ENCODE peak calls at places on chromosomes 7 and 10, in five cellular contexts. I, B, O, F and A are unnamed samples.

GRCh38 chr10:123007558-123008378 is 827 bp downstream of the IKZF5 start:
- DNase-seq in I (peak), F (peak), B (peak), O (peak), A (peak)

GRCh38 chr10:11658801-11659368 is 47.4 kb upstream of the USP6NL start:
- DNase-seq in B (no peak), I (no peak), O (no peak), F (no peak), A (no peak)

GRCh38 chr7:99679032-99679399 is 780 bp downstream of the CYP3A5 start:
- DNase-seq in O (no peak), F (peak), B (no peak), I (no peak), A (no peak)

GRCh38 chr10:107834706-107835105 is 670.2 kb upstream of the SORCS1 start:
- DNase-seq in F (no peak), I (no peak), B (no peak), O (no peak), A (no peak)

GRCh38 chr10:71708301-71708703 is 11.3 kb downstream of the C10orf105 start:
- DNase-seq in I (no peak), F (no peak), B (peak), O (peak), A (peak)

GRCh38 chr10:66550351-66550750 is 375.5 kb upstream of the LRRTM3 start:
- DNase-seq in B (no peak), I (no peak), O (no peak), F (no peak), A (no peak)

GRCh38 chr10:130968511-130968910 is 343.0 kb downstream of the TCERG1L start:
- DNase-seq in F (no peak), O (no peak), I (no peak), B (no peak), A (no peak)

GRCh38 chr10:86340991-86341260 is 25.7 kb downstream of the GRID1 start:
- DNase-seq in F (no peak), B (no peak), I (no peak), O (no peak), A (no peak)

GRCh38 chr10:1465421-1465902 is 271.9 kb downstream of the ADARB2 start:
- DNase-seq in B (no peak), F (no peak), O (no peak), I (no peak), A (peak)

GRCh38 chr7:50805425-50806130 is 22.9 kb upstream of the GRB10 start:
- DNase-seq in O (no peak), B (no peak), F (no peak), I (no peak), A (no peak)

GRCh38 chr7:139682136-139683013 is 95.4 kb downstream of the HIPK2 start:
- DNase-seq in I (no peak), O (no peak), F (peak), B (peak), A (no peak)

GRCh38 chr10:10819206-10819856 is 198.3 kb upstream of the CELF2 start:
- DNase-seq in F (no peak), I (no peak), O (no peak), B (no peak), A (no peak)

GRCh38 chr10:100528885-100529472 is 692 bp downstream of the NDUFB8 start:
- DNase-seq in O (no peak), I (no peak), B (no peak), F (no peak), A (no peak)

GRCh38 chr7:150370612-150371071 is 2.0 kb downstream of the REPIN1 start:
- DNase-seq in I (peak), O (no peak), B (no peak), F (peak), A (peak)

GRCh38 chr10:43845121-43845520 is 196.4 kb upstream of the ZNF32 start:
- DNase-seq in B (no peak), F (no peak), O (no peak), I (no peak), A (no peak)

GRCh38 chr7:23003505-23004246 is 10.3 kb downstream of the HYCC1 start:
- DNase-seq in I (no peak), B (no peak), F (no peak), O (no peak), A (no peak)

GRCh38 chr7:738241-738640 is 11.2 kb upstream of the PRKAR1B start:
- DNase-seq in I (no peak), F (no peak), B (no peak), O (no peak), A (no peak)

GRCh38 chr7:54880326-54880989 is 121.4 kb upstream of the SEC61G start:
- DNase-seq in I (no peak), B (no peak), F (no peak), O (no peak), A (no peak)

GRCh38 chr10:77409697-77410471 is 227.7 kb downstream of the KCNMA1 start:
- DNase-seq in O (no peak), F (no peak), B (no peak), I (no peak), A (no peak)

GRCh38 chr10:132690401-132690800 is 95.5 kb downstream of the NKX6-2 start:
- DNase-seq in F (no peak), B (no peak), O (no peak), I (no peak), A (no peak)